ENCODE peak calls at places on chromosomes 1 and 21, in six cellular contexts. Z is left cardiac atrium, W is T follicular helper cell, C is HCT116, B is tibial artery, Q is AG10803. O is an unnamed sample.

GRCh38 chr1:202107321-202107761 is 15.4 kb upstream of the GPR37L1 start:
- DNase-seq in W (no peak), Q (no peak), Z (peak; percentile 51), C (no peak), B (no peak), O (no peak)

GRCh38 chr1:77313491-77313890 is 31.7 kb downstream of the AK5 start:
- DNase-seq in Q (no peak), W (peak; percentile 9), C (peak; percentile 33), B (no peak), Z (no peak), O (peak; percentile 40)

GRCh38 chr21:17003221-17003620 is 509.6 kb upstream of the CXADR start:
- DNase-seq in W (no peak), C (no peak), Z (no peak), Q (peak; percentile 60), B (no peak), O (no peak)

GRCh38 chr1:230632273-230632873 is 9.9 kb upstream of the COG2 start:
- DNase-seq in C (peak; percentile 52), Z (no peak), Q (peak; percentile 20), W (no peak), B (no peak), O (peak; percentile 63)

GRCh38 chr1:229406798-229407197 is 27.1 kb downstream of the ACTA1 start:
- DNase-seq in C (no peak), Q (no peak), W (no peak), B (no peak), Z (no peak), O (peak; percentile 89)

GRCh38 chr1:235161685-235162327 is 756 bp upstream of the RBM34 start:
- DNase-seq in Z (no peak), Q (no peak), C (no peak), B (no peak), W (no peak), O (no peak)

GRCh38 chr21:14880922-14881321 is 183.9 kb downstream of the NRIP1 start:
- DNase-seq in Q (peak; percentile 73), B (no peak), C (no peak), W (no peak), Z (no peak), O (no peak)

GRCh38 chr1:25848531-25848930 is 10.7 kb downstream of the AUNIP start:
- DNase-seq in Q (no peak), W (no peak), B (no peak), C (no peak), Z (no peak), O (no peak)

GRCh38 chr21:39110431-39110830 is 72.8 kb downstream of the PSMG1 start:
- DNase-seq in Q (no peak), Z (no peak), B (no peak), W (no peak), C (no peak), O (no peak)

GRCh38 chr1:205523891-205524793 is 19.7 kb downstream of the CDK18 start:
- DNase-seq in W (peak; percentile 59), Q (peak; percentile 56), C (peak; percentile 46), Z (peak; percentile 81), B (peak; percentile 58), O (peak; percentile 68)

GRCh38 chr1:18907021-18907913 is 4.9 kb upstream of the ALDH4A1 start:
- DNase-seq in C (peak; percentile 33), Z (peak; percentile 77), Q (peak; percentile 53), W (peak; percentile 44), B (peak; percentile 53), O (peak; percentile 40)

GRCh38 chr21:27681841-27682240 is 715.0 kb upstream of the ADAMTS5 start:
- DNase-seq in B (no peak), Q (peak; percentile 41), Z (no peak), W (no peak), C (no peak), O (no peak)

GRCh38 chr1:27621067-27621920 is 13.7 kb downstream of the FGR start:
- DNase-seq in Q (no peak), C (no peak), Z (no peak), W (no peak), B (no peak), O (peak; percentile 78)

GRCh38 chr1:231663211-231663792 is 36.7 kb downstream of the DISC1 start:
- DNase-seq in Z (no peak), C (no peak), W (no peak), B (no peak), Q (peak; percentile 43), O (peak; percentile 41)

GRCh38 chr1:218865591-218865990 is 308.1 kb upstream of the LYPLAL1 start:
- DNase-seq in B (no peak), W (no peak), Q (peak; percentile 9), Z (no peak), C (no peak), O (no peak)

GRCh38 chr1:45326627-45327591 is at the start of gene HPDL:
- DNase-seq in Z (peak; percentile 76), B (no peak), C (no peak), Q (peak; percentile 32), W (peak; percentile 36), O (no peak)

GRCh38 chr1:178371236-178371635 is 125.5 kb downstream of the CLEC20A start:
- DNase-seq in B (peak; percentile 25), W (no peak), Q (peak; percentile 22), C (no peak), Z (no peak), O (no peak)

GRCh38 chr1:33047839-33048305 is 11.2 kb upstream of the AK2 start:
- DNase-seq in Z (no peak), C (no peak), W (no peak), Q (peak; percentile 75), B (no peak), O (no peak)

GRCh38 chr1:207885129-207886032 is 25.5 kb downstream of the CD34 start:
- DNase-seq in W (peak; percentile 56), Q (peak; percentile 88), Z (peak; percentile 91), B (peak; percentile 87), C (peak; percentile 63), O (peak; percentile 70)

GRCh38 chr1:184504012-184504694 is 117.3 kb downstream of the C1orf21 start:
- DNase-seq in Q (no peak), C (no peak), W (no peak), B (no peak), Z (no peak), O (no peak)

GRCh38 chr21:31552826-31553225 is 106.7 kb upstream of the SOD1 start:
- DNase-seq in Z (no peak), C (no peak), Q (no peak), W (no peak), B (no peak), O (no peak)

GRCh38 chr1:232209357-232209756 is 420.6 kb downstream of the SIPA1L2 start:
- DNase-seq in B (no peak), Z (no peak), Q (no peak), W (no peak), C (no peak), O (no peak)

GRCh38 chr1:223106856-223107255 is 36.2 kb downstream of the TLR5 start:
- DNase-seq in Z (peak; percentile 35), Q (peak; percentile 56), B (no peak), C (no peak), W (no peak), O (no peak)

GRCh38 chr1:225182701-225183100 is 245.1 kb downstream of the LBR start:
- DNase-seq in B (no peak), C (no peak), Z (no peak), W (no peak), Q (no peak), O (no peak)